ENCODE peak calls at places on chromosome 18, in six cellular contexts. T is activated CD4-positive, CD25-positive, alpha-beta regulatory T cell treated with anti-CD3 and anti-CD28 coated beads, Interleukin-2, amount 50 U/mL, for 72 hours; Y is activated CD4-positive, alpha-beta T cell treated with anti-CD3 and anti-CD28 coated beads for 36 hours; C is activated CD8-positive, alpha-beta memory T cell treated with anti-CD3 and anti-CD28 coated beads for 1 hour; Q is A549; J is ELR. S is an unnamed sample.

GRCh38 chr18:5662586-5663090 is 118.8 kb upstream of the EPB41L3 start:
- DNase-seq in Q (no peak), Y (no peak), T (no peak), J (no peak), C (no peak), S (no peak)

GRCh38 chr18:33369711-33370449 is 70.6 kb downstream of the CCDC178 start:
- DNase-seq in Y (no peak), Q (peak; percentile 1), T (no peak), C (no peak), J (no peak), S (no peak)

GRCh38 chr18:53947092-53947640 is 277.3 kb downstream of the MBD2 start:
- DNase-seq in C (no peak), Q (no peak), T (no peak), J (no peak), Y (no peak), S (no peak)

GRCh38 chr18:76504749-76505148 is 9.7 kb upstream of the ZNF516 start:
- DNase-seq in Q (no peak), J (no peak), Y (no peak), C (no peak), T (no peak), S (no peak)

GRCh38 chr18:58997811-58998337 is 133.2 kb downstream of the ZNF532 start:
- DNase-seq in Y (no peak), Q (peak; percentile 79), C (no peak), T (no peak), J (peak; percentile 80), S (no peak)

GRCh38 chr18:58051765-58052460 is 7.9 kb downstream of the NEDD4L start:
- DNase-seq in C (no peak), Q (no peak), T (no peak), Y (no peak), J (peak; percentile 42), S (no peak)

GRCh38 chr18:3250237-3251107 is 2.9 kb downstream of the MYL12A start:
- DNase-seq in J (peak; percentile 88), Y (no peak), Q (no peak), T (no peak), C (no peak), S (no peak)

GRCh38 chr18:5546660-5547059 is 2.9 kb upstream of the EPB41L3 start:
- DNase-seq in Q (peak; percentile 17), T (no peak), J (no peak), C (no peak), Y (peak; percentile 20), S (no peak)

GRCh38 chr18:52945552-52945951 is 605.6 kb downstream of the DCC start:
- DNase-seq in C (no peak), Y (no peak), T (no peak), J (no peak), Q (no peak), S (no peak)

GRCh38 chr18:48667276-48668254 is 128.7 kb downstream of the CTIF start:
- DNase-seq in T (no peak), Y (no peak), J (peak; percentile 43), C (no peak), Q (peak; percentile 16), S (no peak)

GRCh38 chr18:34709104-34709503 is 994 bp upstream of the DTNA start:
- DNase-seq in J (peak; percentile 75), Q (peak; percentile 34), Y (no peak), C (no peak), T (no peak), S (no peak)

GRCh38 chr18:35661483-35662146 is 80.1 kb downstream of the GALNT1 start:
- DNase-seq in T (no peak), Y (no peak), Q (no peak), C (no peak), J (peak; percentile 15), S (no peak)

GRCh38 chr18:9017170-9017899 is 85.2 kb upstream of the NDUFV2 start:
- DNase-seq in Y (peak; percentile 92), T (peak; percentile 72), Q (peak; percentile 85), J (peak; percentile 97), C (peak; percentile 17), S (peak; percentile 41)

GRCh38 chr18:79747156-79747845 is 50.4 kb upstream of the KCNG2 start:
- DNase-seq in T (no peak), Q (no peak), C (no peak), Y (no peak), J (no peak), S (no peak)

GRCh38 chr18:48833701-48834394 is 116.9 kb downstream of the SMAD7 start:
- DNase-seq in J (peak; percentile 56), C (no peak), T (peak; percentile 51), Y (peak; percentile 82), Q (no peak), S (no peak)

GRCh38 chr18:75209952-75210261 is 690 bp upstream of the TSHZ1 start:
- DNase-seq in T (no peak), C (no peak), J (peak; percentile 62), Q (no peak), Y (no peak), S (no peak)

GRCh38 chr18:32427084-32427933 is 43.4 kb downstream of the GAREM1 start:
- DNase-seq in Q (no peak), T (no peak), C (no peak), J (no peak), Y (no peak), S (no peak)

GRCh38 chr18:3889803-3890202 is 439.8 kb downstream of the TGIF1 start:
- DNase-seq in T (no peak), C (no peak), J (peak; percentile 71), Y (no peak), Q (no peak), S (no peak)

GRCh38 chr18:75421656-75422055 is 5.8 kb downstream of the SMIM21 start:
- DNase-seq in C (no peak), Q (no peak), J (no peak), Y (no peak), T (no peak), S (no peak)

GRCh38 chr18:13259701-13260100 is 41.1 kb downstream of the LDLRAD4 start:
- DNase-seq in C (no peak), J (no peak), T (peak; percentile 4), Y (no peak), Q (no peak), S (no peak)

GRCh38 chr18:50616484-50617048 is 56.7 kb downstream of the MAPK4 start:
- DNase-seq in J (no peak), Y (no peak), Q (no peak), C (no peak), T (no peak), S (no peak)

GRCh38 chr18:5195656-5196055 is 1.4 kb downstream of the AKAIN1 start:
- DNase-seq in Q (no peak), T (no peak), C (no peak), J (no peak), Y (no peak), S (no peak)

GRCh38 chr18:36199691-36200295 is 12.5 kb downstream of the MOCOS start:
- DNase-seq in Y (no peak), T (no peak), Q (no peak), J (no peak), C (no peak), S (no peak)

GRCh38 chr18:48940854-48941531 is 9.8 kb downstream of the SMAD7 start:
- DNase-seq in Y (peak; percentile 82), T (peak; percentile 56), C (peak; percentile 88), Q (no peak), J (peak; percentile 46), S (peak; percentile 71)

GRCh38 chr18:79915161-79916127 is 36.0 kb downstream of the SLC66A2 start:
- DNase-seq in Q (no peak), J (no peak), T (no peak), Y (no peak), C (no peak), S (no peak)

GRCh38 chr18:73487956-73488355 is 620.2 kb upstream of the NETO1 start:
- DNase-seq in T (no peak), Y (no peak), Q (no peak), C (no peak), J (peak; percentile 33), S (no peak)

GRCh38 chr18:27778441-27778840 is 398.5 kb downstream of the CDH2 start:
- DNase-seq in Y (no peak), T (no peak), J (peak; percentile 54), Q (peak; percentile 6), C (no peak), S (no peak)

GRCh38 chr18:63908858-63909257 is 1.1 kb downstream of the SERPINB10 start:
- DNase-seq in Y (no peak), T (no peak), Q (no peak), C (no peak), J (no peak), S (no peak)

GRCh38 chr18:8662574-8663255 is 42.6 kb upstream of the MTCL1 start:
- DNase-seq in C (no peak), J (no peak), Y (no peak), Q (no peak), T (no peak), S (no peak)

GRCh38 chr18:61743775-61744531 is 148.9 kb downstream of the RNF152 start:
- DNase-seq in Q (no peak), J (no peak), T (no peak), Y (no peak), C (no peak), S (no peak)

GRCh38 chr18:23143059-23143831 is 8.0 kb downstream of the CABLES1 start:
- DNase-seq in C (no peak), J (peak; percentile 26), T (no peak), Y (no peak), Q (no peak), S (no peak)

S was measured in activated T-helper 1 cell treated with anti-CD3 and anti-CD28 coated beads, Interleukin-2, amount 50 U/mL, for 16 hours.